ENCODE peak calls at places on chromosomes 6 and 20, in four cellular contexts. C, P, I and K are unnamed samples.
A peak's percentile ranks its signal among the peaks of the same experiment; 100 is the strongest.

GRCh38 chr20:25487975-25488374 is 80.5 kb downstream of the GINS1 start:
- DNase-seq in P (no peak), C (no peak), I (no peak), K (no peak)

GRCh38 chr6:105900120-105900937 is 185.8 kb upstream of the PRDM1 start:
- DNase-seq in C (no peak), I (no peak), P (peak; percentile 77), K (no peak)

GRCh38 chr20:36644713-36645109 is 1.3 kb downstream of the SLA2 start:
- DNase-seq in C (no peak), I (no peak), P (no peak), K (no peak)

GRCh38 chr6:104629826-104630225 is 229.9 kb downstream of the HACE1 start:
- DNase-seq in I (no peak), C (no peak), P (no peak), K (no peak)

GRCh38 chr6:113995632-113996031 is 24.7 kb upstream of the HDAC2 start:
- DNase-seq in P (peak; percentile 94), I (peak; percentile 63), C (no peak), K (no peak)

GRCh38 chr6:25399885-25400284 is 120.7 kb downstream of the CARMIL1 start:
- DNase-seq in C (no peak), P (no peak), I (no peak), K (no peak)

GRCh38 chr6:21158873-21159272 is 434.7 kb upstream of the SOX4 start:
- DNase-seq in I (no peak), P (no peak), C (no peak), K (no peak)

GRCh38 chr6:119241124-119241491 is 108.5 kb downstream of the MAN1A1 start:
- DNase-seq in C (no peak), P (no peak), I (no peak), K (no peak)

GRCh38 chr6:158509465-158509864 is 50.4 kb upstream of the TMEM181 start:
- DNase-seq in P (no peak), C (no peak), I (no peak), K (no peak)

GRCh38 chr6:136668571-136668970 is 118.3 kb upstream of the MAP7 start:
- DNase-seq in P (no peak), C (no peak), I (no peak), K (no peak)

GRCh38 chr6:168217880-168218537 is 101.6 kb downstream of the DACT2 start:
- DNase-seq in P (no peak), I (no peak), C (no peak), K (no peak)

GRCh38 chr6:110524305-110524704 is 47.9 kb upstream of the SLC22A16 start:
- DNase-seq in I (no peak), P (no peak), C (no peak), K (no peak)